ENCODE peak calls at places on chromosomes 16 and 17, in five cellular contexts. E is HuH-7, K is NCI-H510A, B is A172, T is NAMALWA. U is an unnamed sample.

GRCh38 chr16:66503030-66503429 is 46.9 kb downstream of the TK2 start:
- DNase-seq in E (no peak), K (no peak), B (no peak), T (no peak), U (no peak)

GRCh38 chr16:86951831-86952598 is 365.2 kb downstream of the C16orf95 start:
- DNase-seq in E (no peak), K (no peak), B (peak), T (no peak), U (peak)

GRCh38 chr16:86664518-86665318 is 86.4 kb downstream of the FOXL1 start:
- DNase-seq in E (no peak), K (no peak), B (peak), T (no peak), U (peak)

GRCh38 chr17:50133028-50133768 is 3.2 kb upstream of the SAMD14 start:
- DNase-seq in E (no peak), K (no peak), B (peak), T (no peak), U (peak)

GRCh38 chr17:67157732-67158639 is 87.0 kb downstream of the HELZ start:
- DNase-seq in E (peak), K (no peak), B (peak), T (peak), U (no peak)

GRCh38 chr17:28889996-28890395 is 7.5 kb downstream of the FLOT2 start:
- DNase-seq in E (no peak), K (no peak), B (no peak), T (no peak), U (no peak)

GRCh38 chr16:19913306-19913717 is 28.7 kb upstream of the GPRC5B start:
- DNase-seq in E (no peak), K (no peak), B (no peak), T (no peak), U (no peak)

GRCh38 chr16:27762441-27762840 is 212.5 kb downstream of the KATNIP start:
- DNase-seq in E (no peak), K (no peak), B (peak), T (no peak), U (peak)

GRCh38 chr16:27322858-27323780 is 9.3 kb downstream of the IL4R start:
- DNase-seq in E (peak), K (no peak), B (no peak), T (no peak), U (no peak)

GRCh38 chr17:43212641-43213490 is 1.2 kb downstream of the TMEM106A start:
- DNase-seq in E (no peak), K (no peak), B (no peak), T (peak), U (no peak)

GRCh38 chr17:55416470-55417052 is 5.1 kb downstream of the MMD start:
- DNase-seq in E (no peak), K (no peak), B (no peak), T (no peak), U (no peak)

GRCh38 chr17:8122923-8123694 is 797 bp downstream of the HES7 start:
- DNase-seq in E (no peak), K (no peak), B (peak), T (peak), U (no peak)

GRCh38 chr16:84158455-84158854 is 13.3 kb downstream of the DNAAF1 start:
- DNase-seq in E (no peak), K (no peak), B (no peak), T (no peak), U (no peak)

GRCh38 chr17:40901981-40902862 is 17.2 kb upstream of the KRT20 start:
- DNase-seq in E (peak), K (peak), B (peak), T (no peak), U (peak)

GRCh38 chr17:61405686-61406542 is 6.3 kb downstream of the TBX2 start:
- DNase-seq in E (no peak), K (no peak), B (no peak), T (no peak), U (no peak)

GRCh38 chr17:42178817-42179216 is 2.1 kb downstream of the KCNH4 start:
- DNase-seq in E (no peak), K (no peak), B (peak), T (peak), U (no peak)

GRCh38 chr17:38579934-38580333 is 25.8 kb downstream of the SRCIN1 start:
- DNase-seq in E (peak), K (peak), B (peak), T (peak), U (peak)

GRCh38 chr17:41548844-41549595 is 20.9 kb upstream of the KRT19 start:
- DNase-seq in E (peak), K (peak), B (peak), T (peak), U (peak)

GRCh38 chr17:44997733-44998520 is 29.8 kb upstream of the C1QL1 start:
- DNase-seq in E (no peak), K (peak), B (no peak), T (no peak), U (no peak)

GRCh38 chr17:50112694-50113093 is 17.3 kb downstream of the SAMD14 start:
- DNase-seq in E (no peak), K (no peak), B (no peak), T (no peak), U (no peak)

GRCh38 chr17:3813171-3813570 is 12.2 kb upstream of the ITGAE start:
- DNase-seq in E (no peak), K (no peak), B (peak), T (no peak), U (no peak)

GRCh38 chr17:81516439-81516838 is 3.8 kb upstream of the ACTG1 start:
- DNase-seq in E (no peak), K (no peak), B (no peak), T (no peak), U (no peak)

GRCh38 chr16:424033-424622 is 1.3 kb upstream of the RAB11FIP3 start:
- DNase-seq in E (no peak), K (no peak), B (peak), T (no peak), U (peak)

GRCh38 chr16:10971560-10971961 is 27.2 kb downstream of the CLEC16A start:
- DNase-seq in E (peak), K (no peak), B (peak), T (peak), U (peak)